ENCODE peak calls at places on chromosome 20, in four cellular contexts. W is MV-4-11; F is activated CD4-positive, alpha-beta T cell treated with anti-CD3 and anti-CD28 coated beads, Interleukin-2, amount 50 U/mL, for 1 hour; G is ACHN. P is an unnamed sample.

GRCh38 chr20:23396961-23397620 is 24.2 kb downstream of the NAPB start:
- DNase-seq in W (no peak), F (no peak), G (no peak), P (no peak)

GRCh38 chr20:10949930-10950783 is 276.4 kb upstream of the JAG1 start:
- DNase-seq in W (no peak), F (no peak), G (peak; percentile 5), P (no peak)

GRCh38 chr20:61253640-61254511 is 1.8 kb downstream of the CDH4 start:
- DNase-seq in W (no peak), F (no peak), G (peak; percentile 9), P (no peak)

GRCh38 chr20:46021361-46022359 is 7.4 kb upstream of the SLC12A5 start:
- DNase-seq in W (peak; percentile 22), F (peak; percentile 42), G (peak; percentile 67), P (no peak)

GRCh38 chr20:956330-956951 is 40.3 kb upstream of the ANGPT4 start:
- DNase-seq in W (peak; percentile 23), F (peak; percentile 74), G (peak; percentile 48), P (peak; percentile 58)

GRCh38 chr20:6606651-6607050 is 160.8 kb upstream of the BMP2 start:
- DNase-seq in W (peak; percentile 79), F (no peak), G (no peak), P (no peak)

GRCh38 chr20:63810730-63811490 is 20.2 kb downstream of the ZBTB46 start:
- DNase-seq in W (no peak), F (no peak), G (no peak), P (no peak)

GRCh38 chr20:62583424-62583920 is 58.8 kb upstream of the SLCO4A1 start:
- DNase-seq in W (no peak), F (no peak), G (no peak), P (no peak)

GRCh38 chr20:21941941-21942805 is 236.7 kb downstream of the PAX1 start:
- DNase-seq in W (no peak), F (no peak), G (no peak), P (no peak)

GRCh38 chr20:23409800-23410199 is 11.5 kb downstream of the NAPB start:
- DNase-seq in W (no peak), F (no peak), G (no peak), P (no peak)

GRCh38 chr20:33239979-33240736 is 4.4 kb downstream of the BPIFA1 start:
- DNase-seq in W (no peak), F (no peak), G (no peak), P (no peak)

GRCh38 chr20:32612831-32613595 is 27.9 kb upstream of the NOL4L start:
- DNase-seq in W (no peak), F (no peak), G (no peak), P (no peak)

GRCh38 chr20:43096471-43096870 is 93.2 kb downstream of the PTPRT start:
- DNase-seq in W (no peak), F (no peak), G (no peak), P (no peak)

GRCh38 chr20:60694763-60695162 is 557.3 kb upstream of the CDH4 start:
- DNase-seq in W (no peak), F (no peak), G (no peak), P (no peak)

GRCh38 chr20:10329387-10330005 is 104.5 kb downstream of the MKKS start:
- DNase-seq in W (no peak), F (no peak), G (no peak), P (no peak)

GRCh38 chr20:61306935-61307475 is 54.9 kb downstream of the CDH4 start:
- DNase-seq in W (no peak), F (no peak), G (no peak), P (no peak)

GRCh38 chr20:41981746-41982145 is 363.6 kb upstream of the CHD6 start:
- DNase-seq in W (no peak), F (no peak), G (no peak), P (no peak)

GRCh38 chr20:3606021-3606420 is 57.2 kb downstream of the GFRA4 start:
- DNase-seq in W (no peak), F (no peak), G (no peak), P (no peak)

GRCh38 chr20:57622579-57623381 is 2.6 kb upstream of the ZBP1 start:
- DNase-seq in W (peak; percentile 11), F (peak; percentile 77), G (peak; percentile 64), P (peak; percentile 54)

GRCh38 chr20:43322851-43323250 is 133.1 kb upstream of the PTPRT start:
- DNase-seq in W (no peak), F (no peak), G (peak; percentile 5), P (no peak)

GRCh38 chr20:3410464-3410863 is 3.0 kb upstream of the DNAAF9 start:
- DNase-seq in W (no peak), F (no peak), G (no peak), P (no peak)

GRCh38 chr20:58639182-58640146 is 11.6 kb upstream of the STX16 start:
- DNase-seq in W (no peak), F (no peak), G (no peak), P (no peak)

GRCh38 chr20:38143646-38144554 is 21.2 kb downstream of the TGM2 start:
- DNase-seq in W (peak; percentile 88), F (no peak), G (peak; percentile 78), P (no peak)

GRCh38 chr20:19696620-19697019 is 61.4 kb upstream of the RIN2 start:
- DNase-seq in W (no peak), F (no peak), G (no peak), P (no peak)

GRCh38 chr20:7379621-7380220 is 560.5 kb downstream of the HAO1 start:
- DNase-seq in W (no peak), F (no peak), G (no peak), P (no peak)

GRCh38 chr20:36819662-36820061 is 46.1 kb upstream of the DSN1 start:
- DNase-seq in W (no peak), F (no peak), G (no peak), P (no peak)

GRCh38 chr20:59010995-59011873 is 4.2 kb upstream of the CTSZ start:
- DNase-seq in W (peak; percentile 85), F (no peak), G (peak; percentile 91), P (no peak)

GRCh38 chr20:52747736-52748135 is 224.4 kb upstream of the TSHZ2 start:
- DNase-seq in W (no peak), F (no peak), G (no peak), P (no peak)

GRCh38 chr20:44219791-44220190 is 9.2 kb upstream of the OSER1 start:
- DNase-seq in W (no peak), F (no peak), G (no peak), P (no peak)

GRCh38 chr20:41224281-41224680 is 86.9 kb downstream of the PLCG1 start:
- DNase-seq in W (peak; percentile 74), F (no peak), G (no peak), P (no peak)

GRCh38 chr20:33043731-33044181 is 9.9 kb upstream of the BPIFB3 start:
- DNase-seq in W (no peak), F (no peak), G (no peak), P (no peak)

GRCh38 chr20:38878798-38879197 is 47.4 kb upstream of the FAM83D start:
- DNase-seq in W (peak; percentile 7), F (no peak), G (peak; percentile 26), P (no peak)

GRCh38 chr20:24691901-24692351 is 222.5 kb downstream of the SYNDIG1 start:
- DNase-seq in W (no peak), F (no peak), G (no peak), P (no peak)

GRCh38 chr20:24566656-24567055 is 97.2 kb downstream of the SYNDIG1 start:
- DNase-seq in W (no peak), F (no peak), G (no peak), P (no peak)

P was measured in activated T-helper 9 cell treated with anti-CD3 and anti-CD28 coated beads, Interleukin-2, amount 50 U/mL, for 16 hours.